ENCODE peak calls at places on chromosomes 12 and 14, in eight cellular contexts. N, Q, T, K, L, V, I and C are unnamed samples. For H3K9me3, H3K36me3 and H3K4me1, the result is how much of the 10 kb centered on the place peaks cover.

GRCh38 chr12:26473291-26473690 is 277.9 kb downstream of the SSPN start:
- DNase-seq in T (no peak), K (no peak), I (no peak), V (no peak), Q (no peak), L (no peak), N (no peak), C (no peak)

GRCh38 chr12:32877670-32878459 is 18.7 kb downstream of the PKP2 start:
- DNase-seq in Q (no peak), L (no peak), V (peak), K (no peak), T (no peak), N (no peak), I (peak), C (no peak)

GRCh38 chr14:52046376-52046917 is 22.4 kb downstream of the NID2 start:
- DNase-seq in V (no peak), Q (no peak), N (no peak), K (no peak), L (no peak), T (no peak), I (no peak), C (no peak)

GRCh38 chr14:23299558-23299957 is 3.1 kb downstream of the PPP1R3E start:
- DNase-seq in V (peak), L (no peak), N (no peak), Q (no peak), K (no peak), T (peak), I (no peak), C (no peak)

GRCh38 chr14:80927385-80927989 is 14.1 kb downstream of the CEP128 start:
- DNase-seq in K (no peak), I (no peak), N (no peak), L (no peak), V (no peak), Q (no peak), T (no peak), C (no peak)

GRCh38 chr12:76883151-76883550 is 4.3 kb upstream of the CSRP2 start:
- DNase-seq in K (no peak), Q (no peak), I (no peak), L (no peak), N (no peak), T (no peak), V (no peak), C (no peak)

GRCh38 chr12:94644141-94644575 is 6.2 kb downstream of the TMCC3 start:
- DNase-seq in I (peak), K (peak), L (peak), V (peak), N (no peak), Q (no peak), T (no peak), C (no peak)

GRCh38 chr14:24629521-24629920 is 4.5 kb downstream of the GZMB start:
- DNase-seq in T (no peak), V (no peak), I (no peak), K (no peak), Q (no peak), L (no peak), N (no peak), C (no peak)

GRCh38 chr12:8562310-8562709 is 21.6 kb upstream of the CLEC4E start:
- DNase-seq in L (no peak), K (no peak), Q (no peak), N (no peak), V (no peak), T (peak), I (no peak), C (no peak)

GRCh38 chr14:67694791-67695393 is 672 bp downstream of the RDH11 start:
- DNase-seq in I (peak), K (peak), Q (peak), N (peak), T (peak), L (no peak), V (peak), C (peak)

GRCh38 chr14:97916669-97917068 is 1119.5 kb downstream of the VRK1 start:
- DNase-seq in N (no peak), L (no peak), K (no peak), Q (no peak), I (no peak), V (no peak), T (no peak), C (no peak)

GRCh38 chr12:98221243-98221808 is 294.1 kb upstream of the TMPO start:
- DNase-seq in N (no peak), T (no peak), L (no peak), Q (no peak), V (no peak), I (no peak), K (no peak), C (no peak)

GRCh38 chr12:122473543-122474323 is 27.0 kb downstream of the ZCCHC8 start:
- DNase-seq in T (peak), K (no peak), L (no peak), N (no peak), V (peak), I (no peak), Q (no peak), C (no peak)

GRCh38 chr12:31629756-31630732 is 29.4 kb upstream of the ETFBKMT start:
- DNase-seq in Q (no peak), K (no peak), T (peak), I (peak), L (no peak), V (peak), N (no peak), C (no peak)

GRCh38 chr14:52906141-52906601 is 44.7 kb downstream of the FERMT2 start:
- DNase-seq in Q (no peak), K (no peak), L (peak), V (no peak), I (no peak), N (no peak), T (no peak), C (no peak)

GRCh38 chr12:946656-947055 is 2.8 kb downstream of the RAD52 start:
- DNase-seq in N (no peak), T (no peak), L (no peak), V (no peak), Q (no peak), I (no peak), K (no peak), C (no peak)

GRCh38 chr12:71804505-71804904 is 35.1 kb upstream of the TBC1D15 start:
- DNase-seq in N (no peak), K (no peak), L (no peak), T (peak), V (no peak), Q (no peak), I (no peak), C (no peak)

GRCh38 chr12:31765931-31766330 is 37.1 kb upstream of the AMN1 start:
- DNase-seq in L (no peak), I (no peak), V (no peak), K (no peak), Q (no peak), T (no peak), N (no peak), C (no peak)

GRCh38 chr14:22829661-22830328 is at the start of gene MRPL52:
- DNase-seq in N (peak), L (no peak), V (peak), Q (peak), T (peak), I (peak), K (peak), C (peak)

GRCh38 chr14:90491868-90492560 is 95.2 kb downstream of the CALM1 start:
- DNase-seq in I (no peak), Q (no peak), L (no peak), V (no peak), T (no peak), K (no peak), N (no peak), C (no peak)

GRCh38 chr14:23160924-23161522 is 22.4 kb downstream of the SLC7A8 start:
- DNase-seq in K (peak), L (no peak), V (peak), N (no peak), I (peak), Q (peak), T (peak), C (peak)

GRCh38 chr12:85057370-85057963 is 21.3 kb downstream of the LRRIQ1 start:
- DNase-seq in K (peak), T (peak), N (peak), L (peak), Q (no peak), V (no peak), I (no peak), C (no peak)

GRCh38 chr12:48788522-48788851 is 402 bp downstream of the ADCY6 start:
- DNase-seq in T (no peak), L (no peak), I (no peak), Q (no peak), K (no peak), N (no peak), V (no peak), C (no peak)

GRCh38 chr12:65529771-65530435 is 251.4 kb downstream of the MSRB3 start:
- DNase-seq in I (no peak), T (no peak), Q (no peak), N (no peak), V (no peak), L (no peak), K (no peak), C (no peak)

GRCh38 chr12:89166525-89166934 is 185.8 kb downstream of the DUSP6 start:
- DNase-seq in Q (no peak), K (no peak), I (no peak), N (no peak), V (no peak), L (no peak), T (peak), C (no peak)

GRCh38 chr12:94795520-94795919 is 145.2 kb upstream of the TMCC3 start:
- DNase-seq in L (no peak), N (no peak), I (no peak), Q (no peak), K (no peak), T (no peak), V (no peak), C (no peak)

GRCh38 chr14:76811561-76811960 is 1.1 kb downstream of the ANGEL1 start:
- DNase-seq in I (no peak), L (no peak), T (peak), K (no peak), N (no peak), Q (no peak), V (no peak), C (no peak)

GRCh38 chr12:106305376-106305775 is 2.8 kb downstream of the TCP11L2 start:
- DNase-seq in N (no peak), Q (no peak), T (no peak), K (no peak), V (no peak), L (no peak), I (no peak), C (no peak)

GRCh38 chr12:128694445-128694844 is 129.3 kb downstream of the SLC15A4 start:
- DNase-seq in Q (no peak), L (no peak), N (no peak), I (no peak), T (no peak), K (no peak), V (no peak), C (no peak)
- H3K9me3 ChIP-seq in Q (under half), L (under half), N (under half), I (under half), T (under half), K (under half), V (under half), C (under half)

DNA sequence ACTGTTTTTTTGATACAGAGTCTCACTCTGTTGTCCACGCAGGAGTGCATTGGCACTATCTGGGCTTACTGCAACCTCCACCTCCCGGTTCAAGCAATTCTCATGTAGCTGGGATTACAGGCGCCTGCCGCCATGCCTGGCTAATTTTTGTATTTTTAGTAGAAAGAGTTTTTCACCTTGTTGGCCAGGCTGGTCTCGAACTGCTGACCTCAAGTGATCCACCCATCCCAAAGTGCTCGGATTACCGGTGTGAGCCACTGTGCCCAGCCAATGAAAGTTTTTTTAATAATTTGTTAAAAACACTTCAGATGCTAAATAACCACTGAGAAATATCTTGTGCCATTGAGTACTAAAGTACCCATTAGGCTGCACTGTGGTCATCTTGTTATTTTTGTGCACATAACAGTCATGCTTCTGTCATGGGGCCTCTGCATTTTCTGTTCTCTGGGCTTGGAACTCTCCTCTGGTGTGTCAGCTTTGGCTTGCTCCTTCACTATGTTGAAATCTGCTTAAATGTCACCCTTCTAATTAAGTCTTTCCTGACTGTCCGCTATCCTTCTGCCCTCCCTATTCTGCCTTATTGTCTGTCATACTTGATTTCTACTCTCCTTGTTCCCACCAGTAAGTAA is 105.1 kb downstream of the KTN1 start:
- DNase-seq in L (no peak), Q (no peak), I (no peak), V (no peak), K (no peak), T (no peak), N (no peak), C (no peak)
- H3K36me3 ChIP-seq in L (under half), Q (under half), I (under half), V (under half), K (under half), T (under half), N (under half), C (under half)

DNA sequence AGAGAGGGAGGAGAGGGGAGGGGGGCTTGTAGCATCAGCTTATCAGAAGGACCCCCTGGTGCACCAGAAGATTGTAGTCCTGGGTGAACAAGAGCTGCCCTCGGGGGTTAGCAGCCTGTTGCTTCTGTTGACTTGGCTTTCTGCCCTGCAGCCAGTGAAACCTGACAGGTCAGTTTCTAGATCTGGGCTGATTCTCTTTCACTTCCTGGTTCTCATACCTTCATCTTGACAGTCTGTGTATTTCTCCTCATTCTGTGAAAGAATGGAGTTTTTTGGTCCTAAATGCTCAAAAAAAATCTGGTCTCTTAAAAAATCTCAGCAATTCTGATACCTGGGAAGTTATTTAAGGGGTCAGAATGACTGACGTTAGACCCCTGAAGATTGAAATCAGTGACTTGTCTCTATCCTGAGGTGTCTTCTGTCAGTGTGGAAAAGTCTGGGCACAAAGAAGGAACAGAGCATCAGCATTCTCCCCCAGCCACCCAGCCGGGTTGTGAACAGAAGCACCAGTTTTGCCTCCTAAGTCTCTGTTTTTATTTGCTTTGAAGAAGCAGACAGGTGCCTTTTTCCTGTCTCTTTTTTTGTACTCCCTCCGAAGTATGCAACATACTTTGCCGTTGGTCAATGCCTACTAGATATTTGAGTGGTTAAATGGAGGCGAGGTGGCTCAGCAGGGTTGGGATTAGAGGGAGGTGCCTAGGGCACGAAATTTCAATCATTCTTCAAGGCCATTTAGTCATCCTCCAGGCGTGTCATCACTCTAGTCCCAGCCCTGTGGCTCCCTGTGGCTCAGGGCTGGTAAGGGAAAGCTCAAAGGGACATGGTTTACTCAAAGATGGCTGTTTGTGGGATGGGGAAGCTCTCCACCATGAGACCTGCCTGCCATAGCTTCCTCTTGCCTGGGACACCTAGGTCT is 24.0 kb downstream of the TTC9 start:
- DNase-seq in N (no peak), K (peak), Q (peak), V (no peak), T (no peak), I (no peak), L (no peak), C (no peak)
- H3K4me1 ChIP-seq in N (under half), K (under half), Q (under half), V (under half), T (under half), I (under half), L (under half), C (under half)

GRCh38 chr14:40623641-40624040 is 983.0 kb upstream of the LRFN5 start:
- DNase-seq in L (no peak), K (no peak), V (no peak), Q (no peak), N (no peak), T (no peak), I (no peak), C (no peak)

GRCh38 chr14:40630471-40630870 is 976.2 kb upstream of the LRFN5 start:
- DNase-seq in Q (no peak), L (no peak), I (no peak), N (no peak), T (no peak), K (no peak), V (no peak), C (no peak)

GRCh38 chr14:40629144-40629543 is 977.5 kb upstream of the LRFN5 start:
- DNase-seq in N (no peak), V (no peak), I (no peak), Q (no peak), T (peak), L (no peak), K (no peak), C (no peak)
- H3K9me3 ChIP-seq in N (under half), V (under half), I (under half), Q (under half), T (under half), L (under half), K (under half), C (under half)

DNA sequence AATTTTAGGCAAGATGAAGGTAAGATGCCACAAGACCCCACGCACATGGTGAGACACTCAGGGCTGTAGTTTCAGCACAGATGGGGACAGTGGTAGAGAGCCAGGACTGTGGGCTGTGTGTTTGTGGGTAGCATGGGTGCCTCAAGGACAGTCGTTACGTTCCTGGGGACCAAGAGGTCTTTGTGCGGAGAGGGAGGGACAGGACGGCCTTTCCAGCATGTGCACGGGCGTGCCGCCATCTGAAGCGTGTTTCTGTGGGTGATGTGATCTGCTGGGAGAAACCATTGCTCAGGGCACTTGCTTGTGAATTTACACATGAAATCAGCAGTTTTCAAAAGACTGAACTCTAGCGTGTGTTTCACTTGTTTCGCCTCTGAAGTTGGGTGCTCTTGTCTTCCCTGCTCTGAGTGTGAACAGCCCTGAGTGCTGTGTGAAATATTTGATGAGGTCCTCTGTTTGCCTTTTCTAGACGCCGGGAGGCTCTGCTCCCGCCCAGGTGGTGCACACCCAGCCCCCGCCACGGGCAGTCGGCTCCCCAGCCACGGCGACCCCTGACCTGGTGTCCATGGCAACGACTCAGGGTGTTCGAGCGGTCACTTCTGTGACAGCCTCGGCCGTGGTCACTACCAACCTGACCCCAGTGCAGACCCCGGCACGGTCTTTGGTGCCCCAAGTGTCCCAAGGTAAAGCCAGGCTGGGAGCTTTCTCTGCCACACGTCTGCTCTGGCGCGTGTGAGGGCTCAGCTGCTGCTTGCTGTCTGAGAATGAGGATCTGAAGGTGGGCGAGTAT is 82.3 kb downstream of the DDX51 start:
- DNase-seq in K (no peak), Q (no peak), V (no peak), L (no peak), T (no peak), N (no peak), I (no peak), C (no peak)
- H3K36me3 ChIP-seq in K (under half), Q (under half), V (half or more), L (under half), T (half or more), N (half or more), I (under half), C (half or more)

GRCh38 chr12:3279415-3279780 is 202.2 kb downstream of the TSPAN9 start:
- DNase-seq in T (no peak), N (no peak), Q (no peak), L (no peak), K (no peak), V (no peak), I (no peak), C (no peak)

GRCh38 chr12:3278681-3279414 is 201.7 kb downstream of the TSPAN9 start:
- DNase-seq in N (no peak), L (no peak), T (no peak), V (no peak), I (no peak), K (no peak), Q (no peak), C (no peak)

GRCh38 chr12:3276226-3276625 is 199.0 kb downstream of the TSPAN9 start:
- DNase-seq in K (no peak), I (no peak), L (no peak), V (no peak), T (no peak), Q (no peak), N (no peak), C (no peak)

GRCh38 chr12:3275171-3276041 is 198.2 kb downstream of the TSPAN9 start:
- DNase-seq in K (peak), I (peak), N (peak), T (peak), Q (peak), L (peak), V (peak), C (no peak)

GRCh38 chr12:3277261-3277943 is 200.2 kb downstream of the TSPAN9 start:
- DNase-seq in K (no peak), I (no peak), L (no peak), Q (no peak), T (no peak), V (no peak), N (no peak), C (no peak)
- H3K4me1 ChIP-seq in K (under half), I (under half), L (under half), Q (under half), T (under half), V (under half), N (under half), C (under half)